ENCODE peak calls at places on chromosomes 2 and 18, in six cellular contexts. R, Y, E, P, J and I are unnamed samples.

GRCh38 chr18:70148039-70148438 is 57.4 kb downstream of the RTTN start:
- DNase-seq in R (no peak), Y (no peak), E (no peak), P (no peak), J (no peak), I (no peak)

GRCh38 chr2:119775102-119775501 is 15.4 kb downstream of the PTPN4 start:
- DNase-seq in R (no peak), Y (no peak), E (no peak), P (no peak), J (no peak), I (no peak)

GRCh38 chr2:177529166-177529565 is 136.6 kb downstream of the AGPS start:
- DNase-seq in R (no peak), Y (no peak), E (no peak), P (no peak), J (no peak), I (no peak)

GRCh38 chr2:40240067-40240466 is 211.8 kb downstream of the SLC8A1 start:
- DNase-seq in R (no peak), Y (peak), E (peak), P (peak), J (no peak), I (no peak)

GRCh38 chr2:237964578-237965404 is 2.0 kb upstream of the UBE2F start:
- DNase-seq in R (no peak), Y (peak), E (no peak), P (no peak), J (no peak), I (no peak)

GRCh38 chr2:199261221-199261620 is 196.5 kb downstream of the SATB2 start:
- DNase-seq in R (no peak), Y (peak), E (peak), P (no peak), J (no peak), I (no peak)

GRCh38 chr2:637804-638203 is 39.4 kb downstream of the TMEM18 start:
- DNase-seq in R (no peak), Y (no peak), E (no peak), P (no peak), J (no peak), I (no peak)

GRCh38 chr2:131493199-131494018 is 1.2 kb upstream of the MZT2A start:
- DNase-seq in R (no peak), Y (no peak), E (no peak), P (no peak), J (no peak), I (no peak)

GRCh38 chr18:56538756-56539155 is 99.6 kb downstream of the TXNL1 start:
- DNase-seq in R (no peak), Y (no peak), E (peak), P (no peak), J (no peak), I (no peak)

GRCh38 chr2:56034258-56034657 is 110.7 kb upstream of the EFEMP1 start:
- DNase-seq in R (no peak), Y (no peak), E (no peak), P (no peak), J (no peak), I (no peak)

GRCh38 chr18:44537521-44537920 is 143.2 kb upstream of the SETBP1 start:
- DNase-seq in R (no peak), Y (peak), E (peak), P (no peak), J (no peak), I (no peak)

GRCh38 chr18:76384114-76384790 is 110.8 kb downstream of the ZNF516 start:
- DNase-seq in R (no peak), Y (no peak), E (no peak), P (peak), J (no peak), I (no peak)

GRCh38 chr2:232842689-232843088 is 27.4 kb upstream of the SNORC start:
- DNase-seq in R (no peak), Y (no peak), E (no peak), P (no peak), J (no peak), I (no peak)

GRCh38 chr2:219624565-219624964 is 2.9 kb upstream of the SLC4A3 start:
- DNase-seq in R (no peak), Y (no peak), E (no peak), P (no peak), J (no peak), I (no peak)

GRCh38 chr2:75560022-75560767 is 544 bp downstream of the EVA1A start:
- DNase-seq in R (no peak), Y (peak), E (no peak), P (peak), J (peak), I (no peak)
- TF ChIP-seq CTCF in R (no peak), Y (peak), E (peak), P (no peak), J (no peak), I (no peak)

GRCh38 chr2:143081616-143082015 is 47.6 kb upstream of the ARHGAP15 start:
- DNase-seq in R (no peak), Y (no peak), E (no peak), P (no peak), J (no peak), I (no peak)

GRCh38 chr2:143083636-143084035 is 45.6 kb upstream of the ARHGAP15 start:
- DNase-seq in R (no peak), Y (peak), E (peak), P (no peak), J (no peak), I (no peak)

GRCh38 chr2:143075711-143076110 is 53.5 kb upstream of the ARHGAP15 start:
- DNase-seq in R (no peak), Y (no peak), E (no peak), P (no peak), J (no peak), I (no peak)

DNA sequence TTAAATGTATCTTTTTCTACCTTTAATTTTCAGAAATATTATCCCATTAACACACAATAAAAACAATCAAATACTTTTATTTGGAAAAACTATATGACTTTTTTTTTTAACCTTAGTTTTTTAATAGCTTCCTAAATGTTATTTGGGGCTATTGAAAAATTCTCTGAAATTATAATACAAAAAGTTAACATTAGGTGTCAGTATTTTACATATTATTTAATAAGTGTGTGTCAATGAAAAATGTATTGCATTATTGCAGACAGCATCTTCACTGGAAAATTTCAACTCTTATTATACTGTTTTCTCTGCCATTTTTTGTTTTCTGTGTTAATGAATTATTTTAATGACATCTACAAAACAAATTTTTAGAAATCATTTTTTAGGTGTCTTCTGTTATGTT is 51.1 kb upstream of the ARHGAP15 start:
- DNase-seq in R (no peak), Y (no peak), E (no peak), P (no peak), J (no peak), I (no peak)
- TF ChIP-seq CTCF in R (no peak), Y (no peak), E (no peak), P (no peak), J (no peak), I (no peak)

GRCh38 chr2:36354816-36355156 is 792 bp upstream of the CRIM1 start:
- DNase-seq in R (no peak), Y (no peak), E (no peak), P (no peak), J (no peak), I (no peak)

GRCh38 chr2:36355157-36355889 is at the start of gene CRIM1:
- DNase-seq in R (peak), Y (peak), E (no peak), P (peak), J (peak), I (no peak)

GRCh38 chr2:36351291-36352023 is 4.1 kb upstream of the CRIM1 start:
- DNase-seq in R (no peak), Y (no peak), E (no peak), P (no peak), J (no peak), I (no peak)

GRCh38 chr2:36352024-36352398 is 3.6 kb upstream of the CRIM1 start:
- DNase-seq in R (no peak), Y (peak), E (no peak), P (no peak), J (peak), I (no peak)

GRCh38 chr2:36352711-36353110 is 2.9 kb upstream of the CRIM1 start:
- DNase-seq in R (no peak), Y (no peak), E (no peak), P (no peak), J (peak), I (no peak)
- TF ChIP-seq CTCF in R (no peak), Y (no peak), E (no peak), P (no peak), J (no peak), I (no peak)

DNA sequence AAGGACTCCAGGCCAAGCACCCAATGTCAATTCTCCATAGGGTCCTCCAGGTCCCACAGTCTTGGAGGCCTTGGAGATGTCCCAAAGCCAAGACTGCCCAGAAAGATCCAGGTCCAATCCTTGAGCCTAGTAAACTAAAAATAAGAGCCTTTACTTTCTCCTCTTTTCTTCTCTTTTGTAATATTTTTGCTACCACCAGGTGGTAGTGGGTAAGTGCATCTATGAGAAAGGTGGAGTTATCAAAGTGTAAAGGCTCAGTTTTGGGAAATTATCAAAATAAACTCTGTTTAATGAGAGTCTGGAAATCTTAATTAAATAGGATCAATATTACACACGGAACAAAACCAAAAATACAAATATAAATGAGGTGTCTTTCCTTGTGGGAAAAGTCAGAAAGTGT is 276.4 kb downstream of the ALK start:
- DNase-seq in R (no peak), Y (no peak), E (no peak), P (no peak), J (no peak), I (no peak)
- TF ChIP-seq CTCF in R (no peak), Y (no peak), E (no peak), P (no peak), J (peak), I (no peak)

GRCh38 chr2:207879536-207879935 is 109.8 kb upstream of the FZD5 start:
- DNase-seq in R (no peak), Y (no peak), E (peak), P (no peak), J (no peak), I (no peak)
- TF ChIP-seq CTCF in R (no peak), Y (no peak), E (peak), P (no peak), J (no peak), I (no peak)

DNA sequence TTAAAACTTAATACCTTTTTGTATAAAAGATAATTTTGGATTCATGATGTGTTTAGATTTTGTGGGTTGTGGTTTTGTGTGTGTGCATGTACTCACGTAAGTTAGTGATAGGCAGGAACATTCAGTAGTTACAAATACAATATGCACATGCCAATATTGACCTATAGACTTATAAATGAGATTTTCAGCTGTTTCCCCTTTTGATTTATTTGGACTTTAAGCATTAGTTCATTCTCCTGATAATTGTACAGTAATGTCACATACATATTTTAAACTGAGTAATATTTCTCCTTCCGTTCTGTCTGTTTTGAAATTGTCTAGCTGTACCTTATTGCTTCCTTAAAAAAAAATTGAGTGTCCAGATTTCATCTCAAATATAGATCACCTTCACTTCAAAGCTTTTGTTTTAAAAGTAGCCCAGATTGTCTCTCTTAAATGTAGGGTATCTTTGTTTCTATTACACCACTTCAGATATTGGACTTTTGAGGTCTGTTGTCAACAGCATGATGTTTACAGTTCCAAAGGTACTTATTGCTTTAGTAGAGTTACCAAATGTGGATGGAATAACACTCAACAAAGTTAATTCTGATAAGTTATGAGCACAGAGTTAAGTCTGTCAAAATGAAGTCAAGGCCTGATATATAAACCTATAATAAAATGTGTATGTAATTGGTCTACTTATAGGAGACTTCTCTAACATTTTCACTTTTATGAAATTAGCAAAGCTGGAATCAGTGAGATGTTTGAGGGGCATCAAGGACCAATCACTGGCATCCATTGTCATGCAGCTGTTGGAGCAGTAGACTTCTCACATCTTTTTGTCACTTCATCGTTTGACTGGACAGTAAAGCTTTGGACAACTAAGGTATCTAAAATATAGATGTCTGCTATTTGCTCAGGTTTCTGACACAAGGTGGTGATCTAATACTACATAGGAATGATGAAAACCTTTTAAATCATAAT is 42.0 kb downstream of the DYNC1I2 start:
- DNase-seq in R (no peak), Y (no peak), E (no peak), P (no peak), J (no peak), I (no peak)
- TF ChIP-seq CTCF in R (no peak), Y (no peak), E (no peak), P (no peak), J (no peak), I (no peak)